ENCODE peak calls at places on chromosomes 4 and X, in nine cellular contexts. One of them, this sample, is unnamed.

GRCh38 chr4:189121336-189121735 is 819.3 kb upstream of the FRG1 start:
- DNase-seq in brain microvascular endothelial cell: no peak
- DNase-seq in suprapubic skin: no peak
- DNase-seq in neural progenitor cell: no peak
- DNase-seq in psoas muscle: no peak
- DNase-seq in H9: no peak
- DNase-seq in cardiac muscle cell: no peak
- DNase-seq in mammary epithelial cell: no peak
- DNase-seq in OCI-LY7: no peak
- DNase-seq in this sample: no peak

GRCh38 chr4:41360214-41360910 is 103.6 kb downstream of the UCHL1 start:
- DNase-seq in brain microvascular endothelial cell: no peak
- DNase-seq in suprapubic skin: peak
- DNase-seq in neural progenitor cell: peak
- DNase-seq in psoas muscle: peak
- DNase-seq in H9: peak
- DNase-seq in cardiac muscle cell: peak
- DNase-seq in mammary epithelial cell: peak
- DNase-seq in OCI-LY7: no peak
- DNase-seq in this sample: peak

GRCh38 chrX:85905851-85906250 is 141.5 kb downstream of the CHM start:
- DNase-seq in brain microvascular endothelial cell: no peak
- DNase-seq in suprapubic skin: no peak
- DNase-seq in neural progenitor cell: no peak
- DNase-seq in psoas muscle: no peak
- DNase-seq in H9: no peak
- DNase-seq in cardiac muscle cell: no peak
- DNase-seq in mammary epithelial cell: no peak
- DNase-seq in OCI-LY7: no peak
- DNase-seq in this sample: no peak

GRCh38 chr4:43132010-43132582 is 239.6 kb downstream of the GRXCR1 start:
- DNase-seq in brain microvascular endothelial cell: peak
- DNase-seq in suprapubic skin: no peak
- DNase-seq in neural progenitor cell: peak
- DNase-seq in psoas muscle: peak
- DNase-seq in H9: peak
- DNase-seq in cardiac muscle cell: peak
- DNase-seq in mammary epithelial cell: peak
- DNase-seq in OCI-LY7: peak
- DNase-seq in this sample: peak

GRCh38 chrX:106612403-106612789 is 618 bp downstream of the RADX start:
- DNase-seq in brain microvascular endothelial cell: no peak
- DNase-seq in suprapubic skin: no peak
- DNase-seq in neural progenitor cell: peak
- DNase-seq in psoas muscle: no peak
- DNase-seq in H9: no peak
- DNase-seq in cardiac muscle cell: no peak
- DNase-seq in mammary epithelial cell: peak
- DNase-seq in OCI-LY7: no peak
- DNase-seq in this sample: peak

GRCh38 chr4:52868138-52868537 is 6.0 kb downstream of the RASL11B start:
- DNase-seq in brain microvascular endothelial cell: no peak
- DNase-seq in suprapubic skin: no peak
- DNase-seq in neural progenitor cell: peak
- DNase-seq in psoas muscle: peak
- DNase-seq in H9: peak
- DNase-seq in cardiac muscle cell: no peak
- DNase-seq in mammary epithelial cell: no peak
- DNase-seq in OCI-LY7: no peak
- DNase-seq in this sample: no peak

GRCh38 chrX:74080165-74080564 is 223.8 kb upstream of the ZCCHC13 start:
- DNase-seq in brain microvascular endothelial cell: no peak
- DNase-seq in suprapubic skin: no peak
- DNase-seq in neural progenitor cell: no peak
- DNase-seq in psoas muscle: no peak
- DNase-seq in H9: no peak
- DNase-seq in cardiac muscle cell: no peak
- DNase-seq in mammary epithelial cell: peak
- DNase-seq in OCI-LY7: no peak
- DNase-seq in this sample: no peak

GRCh38 chrX:111519215-111519614 is 7.8 kb downstream of the SERTM2 start:
- DNase-seq in brain microvascular endothelial cell: peak
- DNase-seq in suprapubic skin: no peak
- DNase-seq in neural progenitor cell: peak
- DNase-seq in psoas muscle: no peak
- DNase-seq in H9: no peak
- DNase-seq in cardiac muscle cell: peak
- DNase-seq in mammary epithelial cell: no peak
- DNase-seq in OCI-LY7: no peak
- DNase-seq in this sample: no peak

GRCh38 chr4:39406763-39407583 is at the start of gene KLB:
- DNase-seq in brain microvascular endothelial cell: no peak
- DNase-seq in suprapubic skin: no peak
- DNase-seq in neural progenitor cell: no peak
- DNase-seq in psoas muscle: no peak
- DNase-seq in H9: no peak
- DNase-seq in cardiac muscle cell: peak
- DNase-seq in mammary epithelial cell: no peak
- DNase-seq in OCI-LY7: no peak
- DNase-seq in this sample: no peak

GRCh38 chrX:48695524-48695875 is 1.0 kb upstream of the SUV39H1 start:
- DNase-seq in brain microvascular endothelial cell: no peak
- DNase-seq in suprapubic skin: no peak
- DNase-seq in neural progenitor cell: no peak
- DNase-seq in psoas muscle: no peak
- DNase-seq in H9: no peak
- DNase-seq in cardiac muscle cell: no peak
- DNase-seq in mammary epithelial cell: peak
- DNase-seq in OCI-LY7: no peak
- DNase-seq in this sample: no peak

DNA sequence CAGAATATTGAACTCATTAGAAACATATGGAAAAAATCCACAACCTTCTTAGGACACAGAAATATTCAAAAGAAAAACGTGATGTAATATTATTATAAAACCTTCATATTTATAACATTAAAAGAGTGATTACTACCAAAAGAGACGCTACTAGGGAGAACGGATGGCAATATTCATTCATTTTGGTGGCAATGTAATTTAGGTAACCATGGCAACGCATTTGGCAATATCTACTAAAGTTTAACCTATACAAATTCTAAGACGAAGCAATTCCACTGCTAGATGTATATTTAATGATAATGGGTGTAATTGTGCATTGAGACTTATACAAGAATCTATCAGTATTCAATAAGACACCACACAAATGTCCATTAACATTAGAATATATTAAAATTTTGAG is 709.4 kb downstream of the ARAP2 start:
- DNase-seq in brain microvascular endothelial cell: no peak
- DNase-seq in suprapubic skin: no peak
- DNase-seq in neural progenitor cell: no peak
- DNase-seq in psoas muscle: no peak
- DNase-seq in H9: no peak
- DNase-seq in cardiac muscle cell: no peak
- DNase-seq in mammary epithelial cell: no peak
- DNase-seq in OCI-LY7: no peak
- DNase-seq in this sample: no peak
- H3K27ac ChIP-seq in brain microvascular endothelial cell: no peak
- H3K27ac ChIP-seq in suprapubic skin: no peak
- H3K27ac ChIP-seq in neural progenitor cell: no peak
- H3K27ac ChIP-seq in psoas muscle: no peak
- H3K27ac ChIP-seq in H9: no peak
- H3K27ac ChIP-seq in cardiac muscle cell: no peak
- H3K27ac ChIP-seq in mammary epithelial cell: no peak
- H3K27ac ChIP-seq in OCI-LY7: no peak
- H3K27ac ChIP-seq in this sample: no peak

GRCh38 chrX:115372026-115372610 is 82.6 kb downstream of the LUZP4 start:
- DNase-seq in brain microvascular endothelial cell: peak
- DNase-seq in suprapubic skin: no peak
- DNase-seq in neural progenitor cell: peak
- DNase-seq in psoas muscle: no peak
- DNase-seq in H9: no peak
- DNase-seq in cardiac muscle cell: peak
- DNase-seq in mammary epithelial cell: peak
- DNase-seq in OCI-LY7: no peak
- DNase-seq in this sample: peak
- H3K27ac ChIP-seq in brain microvascular endothelial cell: peak
- H3K27ac ChIP-seq in suprapubic skin: no peak
- H3K27ac ChIP-seq in neural progenitor cell: peak
- H3K27ac ChIP-seq in psoas muscle: no peak
- H3K27ac ChIP-seq in H9: no peak
- H3K27ac ChIP-seq in cardiac muscle cell: peak
- H3K27ac ChIP-seq in mammary epithelial cell: no peak
- H3K27ac ChIP-seq in OCI-LY7: no peak
- H3K27ac ChIP-seq in this sample: no peak

GRCh38 chr4:71230258-71230594 is 108.6 kb upstream of the SLC4A4 start:
- DNase-seq in brain microvascular endothelial cell: no peak
- DNase-seq in suprapubic skin: no peak
- DNase-seq in neural progenitor cell: no peak
- DNase-seq in psoas muscle: no peak
- DNase-seq in H9: no peak
- DNase-seq in cardiac muscle cell: no peak
- DNase-seq in mammary epithelial cell: no peak
- DNase-seq in OCI-LY7: no peak
- DNase-seq in this sample: no peak
- H3K27ac ChIP-seq in brain microvascular endothelial cell: no peak
- H3K27ac ChIP-seq in suprapubic skin: no peak
- H3K27ac ChIP-seq in neural progenitor cell: no peak
- H3K27ac ChIP-seq in psoas muscle: peak
- H3K27ac ChIP-seq in H9: no peak
- H3K27ac ChIP-seq in cardiac muscle cell: no peak
- H3K27ac ChIP-seq in mammary epithelial cell: no peak
- H3K27ac ChIP-seq in OCI-LY7: no peak
- H3K27ac ChIP-seq in this sample: no peak

GRCh38 chr4:184793735-184794355 is 31.9 kb downstream of the ACSL1 start:
- DNase-seq in brain microvascular endothelial cell: no peak
- DNase-seq in suprapubic skin: no peak
- DNase-seq in neural progenitor cell: no peak
- DNase-seq in psoas muscle: no peak
- DNase-seq in H9: no peak
- DNase-seq in cardiac muscle cell: no peak
- DNase-seq in mammary epithelial cell: no peak
- DNase-seq in OCI-LY7: no peak
- DNase-seq in this sample: no peak

GRCh38 chr4:184792950-184793555 is 32.7 kb downstream of the ACSL1 start:
- DNase-seq in brain microvascular endothelial cell: peak
- DNase-seq in suprapubic skin: no peak
- DNase-seq in neural progenitor cell: no peak
- DNase-seq in psoas muscle: no peak
- DNase-seq in H9: no peak
- DNase-seq in cardiac muscle cell: peak
- DNase-seq in mammary epithelial cell: peak
- DNase-seq in OCI-LY7: no peak
- DNase-seq in this sample: peak

GRCh38 chr4:184792334-184792733 is 33.4 kb downstream of the ACSL1 start:
- DNase-seq in brain microvascular endothelial cell: no peak
- DNase-seq in suprapubic skin: no peak
- DNase-seq in neural progenitor cell: no peak
- DNase-seq in psoas muscle: no peak
- DNase-seq in H9: no peak
- DNase-seq in cardiac muscle cell: no peak
- DNase-seq in mammary epithelial cell: no peak
- DNase-seq in OCI-LY7: no peak
- DNase-seq in this sample: no peak

GRCh38 chr4:184795214-184795844 is 30.4 kb downstream of the ACSL1 start:
- DNase-seq in brain microvascular endothelial cell: no peak
- DNase-seq in suprapubic skin: no peak
- DNase-seq in neural progenitor cell: no peak
- DNase-seq in psoas muscle: no peak
- DNase-seq in H9: no peak
- DNase-seq in cardiac muscle cell: peak
- DNase-seq in mammary epithelial cell: no peak
- DNase-seq in OCI-LY7: no peak
- DNase-seq in this sample: no peak

GRCh38 chr4:184794470-184794869 is 31.3 kb downstream of the ACSL1 start:
- DNase-seq in brain microvascular endothelial cell: no peak
- DNase-seq in suprapubic skin: no peak
- DNase-seq in neural progenitor cell: no peak
- DNase-seq in psoas muscle: no peak
- DNase-seq in H9: no peak
- DNase-seq in cardiac muscle cell: no peak
- DNase-seq in mammary epithelial cell: no peak
- DNase-seq in OCI-LY7: no peak
- DNase-seq in this sample: no peak
- H3K27ac ChIP-seq in brain microvascular endothelial cell: no peak
- H3K27ac ChIP-seq in suprapubic skin: no peak
- H3K27ac ChIP-seq in neural progenitor cell: no peak
- H3K27ac ChIP-seq in psoas muscle: peak
- H3K27ac ChIP-seq in H9: no peak
- H3K27ac ChIP-seq in cardiac muscle cell: no peak
- H3K27ac ChIP-seq in mammary epithelial cell: no peak
- H3K27ac ChIP-seq in OCI-LY7: no peak
- H3K27ac ChIP-seq in this sample: no peak